ENCODE peak calls at places on chromosomes 12 and 14, in six cellular contexts. Y is iPS-NIHi11; N is ACHN; T is activated CD4-positive, alpha-beta T cell treated with anti-CD3 and anti-CD28 coated beads, Interleukin-2, amount 50 U/mL, for 1 hour; B is naive thymus-derived CD8-positive, alpha-beta T cell; L is heart left ventricle. Z is an unnamed sample.

GRCh38 chr14:21093769-21094681 is 4.4 kb downstream of the ZNF219 start:
- DNase-seq in Y (no peak), N (peak; percentile 79), T (no peak), B (no peak), L (no peak), Z (no peak)

GRCh38 chr12:82383930-82384513 is 25.7 kb downstream of the METTL25 start:
- DNase-seq in Y (no peak), N (peak; percentile 76), T (no peak), B (no peak), L (no peak), Z (peak; percentile 54)

GRCh38 chr14:78836777-78837176 is 666.6 kb downstream of the NRXN3 start:
- DNase-seq in Y (peak; percentile 89), N (peak; percentile 79), T (no peak), B (no peak), L (peak; percentile 20), Z (peak; percentile 52)

GRCh38 chr12:68334136-68334535 is 2.0 kb upstream of the MDM1 start:
- DNase-seq in Y (no peak), N (peak; percentile 32), T (no peak), B (peak; percentile 5), L (peak; percentile 40), Z (no peak)

GRCh38 chr12:52628111-52628507 is 9.8 kb upstream of the KRT73 start:
- DNase-seq in Y (no peak), N (no peak), T (no peak), B (no peak), L (no peak), Z (no peak)

GRCh38 chr14:52011557-52011956 is 22.2 kb downstream of the RTRAF start:
- DNase-seq in Y (no peak), N (no peak), T (no peak), B (no peak), L (no peak), Z (no peak)

GRCh38 chr12:106204312-106204711 is 43.5 kb downstream of the CKAP4 start:
- DNase-seq in Y (no peak), N (no peak), T (no peak), B (no peak), L (no peak), Z (no peak)

GRCh38 chr12:76874027-76874426 is 4.8 kb downstream of the CSRP2 start:
- DNase-seq in Y (no peak), N (no peak), T (no peak), B (no peak), L (no peak), Z (no peak)

GRCh38 chr12:102023343-102023930 is 38.4 kb downstream of the WASHC3 start:
- DNase-seq in Y (no peak), N (peak; percentile 37), T (no peak), B (no peak), L (no peak), Z (peak; percentile 86)

Z was measured in IMR-90.